ENCODE peak calls at places on chromosomes 2 and 18, in ten cellular contexts. S, U, D, V, I, X, O, Z, Y and H are unnamed samples.

GRCh38 chr2:206176128-206176527 is 16.4 kb downstream of the EEF1B2 start:
- DNase-seq in S (peak; percentile 18), U (no peak), D (no peak), V (peak; percentile 30), I (no peak), X (peak; percentile 1), O (no peak), Z (peak; percentile 46), Y (no peak), H (peak; percentile 64)

GRCh38 chr2:8285081-8285480 is 396.8 kb upstream of the ID2 start:
- DNase-seq in S (no peak), U (no peak), D (no peak), V (peak; percentile 30), I (peak; percentile 46), X (no peak), O (peak; percentile 2), Z (peak; percentile 17), Y (peak; percentile 24), H (no peak)

GRCh38 chr2:152826880-152827279 is 108.5 kb downstream of the ARL6IP6 start:
- DNase-seq in S (no peak), U (peak; percentile 61), D (no peak), V (peak; percentile 39), I (no peak), X (no peak), O (no peak), Z (no peak), Y (peak; percentile 82), H (peak; percentile 44)

GRCh38 chr2:143686585-143687164 is 557.5 kb downstream of the ARHGAP15 start:
- DNase-seq in S (peak; percentile 31), U (peak; percentile 9), D (no peak), V (peak; percentile 68), I (peak; percentile 85), X (no peak), O (peak; percentile 67), Z (peak; percentile 69), Y (peak; percentile 41), H (peak; percentile 39)

GRCh38 chr2:235935071-235935470 is 233.1 kb downstream of the GBX2 start:
- DNase-seq in S (no peak), U (no peak), D (no peak), V (no peak), I (no peak), X (no peak), O (no peak), Z (no peak), Y (no peak), H (no peak)

GRCh38 chr2:36376319-36376765 is 20.8 kb downstream of the CRIM1 start:
- DNase-seq in S (peak; percentile 63), U (no peak), D (peak; percentile 70), V (no peak), I (peak; percentile 58), X (no peak), O (no peak), Z (peak; percentile 66), Y (no peak), H (peak; percentile 81)

GRCh38 chr18:68713131-68713530 is 1.8 kb downstream of the TMX3 start:
- DNase-seq in S (no peak), U (no peak), D (no peak), V (no peak), I (peak; percentile 21), X (no peak), O (no peak), Z (no peak), Y (peak; percentile 24), H (no peak)

GRCh38 chr2:176174850-176175728 is 13.4 kb upstream of the HOXD1 start:
- DNase-seq in S (no peak), U (no peak), D (no peak), V (no peak), I (peak; percentile 85), X (peak; percentile 30), O (no peak), Z (no peak), Y (no peak), H (no peak)

GRCh38 chr2:223941579-223942277 is 3.4 kb downstream of the WDFY1 start:
- DNase-seq in S (peak; percentile 79), U (no peak), D (no peak), V (peak; percentile 94), I (no peak), X (no peak), O (no peak), Z (peak; percentile 91), Y (no peak), H (peak; percentile 88)

GRCh38 chr2:232315049-232315922 is 63.3 kb upstream of the ALPP start:
- DNase-seq in S (peak; percentile 63), U (no peak), D (no peak), V (no peak), I (peak; percentile 19), X (peak; percentile 43), O (peak; percentile 82), Z (peak; percentile 42), Y (no peak), H (peak; percentile 51)

GRCh38 chr2:191950132-191950885 is 103.4 kb upstream of the CAVIN2 start:
- DNase-seq in S (peak; percentile 70), U (peak; percentile 26), D (no peak), V (peak; percentile 67), I (peak; percentile 33), X (no peak), O (no peak), Z (peak; percentile 57), Y (no peak), H (peak; percentile 48)

GRCh38 chr2:50691518-50691917 is 340.4 kb downstream of the NRXN1 start:
- DNase-seq in S (no peak), U (no peak), D (no peak), V (no peak), I (no peak), X (peak; percentile 2), O (no peak), Z (no peak), Y (no peak), H (peak; percentile 2)

GRCh38 chr18:29188760-29189159 is 1011.8 kb upstream of the CDH2 start:
- DNase-seq in S (peak; percentile 23), U (no peak), D (no peak), V (no peak), I (no peak), X (no peak), O (no peak), Z (no peak), Y (no peak), H (peak; percentile 11)

GRCh38 chr18:76405761-76406356 is 89.2 kb downstream of the ZNF516 start:
- DNase-seq in S (peak; percentile 63), U (no peak), D (peak; percentile 53), V (peak; percentile 60), I (peak; percentile 81), X (no peak), O (peak; percentile 59), Z (peak; percentile 76), Y (no peak), H (peak; percentile 70)

GRCh38 chr18:9184998-9185613 is 48.5 kb downstream of the ANKRD12 start:
- DNase-seq in S (peak; percentile 8), U (peak; percentile 15), D (no peak), V (no peak), I (no peak), X (no peak), O (peak; percentile 20), Z (no peak), Y (no peak), H (no peak)

GRCh38 chr2:235006986-235007385 is 55.2 kb downstream of the SH3BP4 start:
- DNase-seq in S (no peak), U (no peak), D (no peak), V (no peak), I (no peak), X (no peak), O (no peak), Z (no peak), Y (no peak), H (no peak)

GRCh38 chr2:24909555-24910177 is 10.4 kb downstream of the ADCY3 start:
- DNase-seq in S (peak; percentile 58), U (no peak), D (no peak), V (peak; percentile 39), I (no peak), X (no peak), O (no peak), Z (no peak), Y (no peak), H (peak; percentile 61)

GRCh38 chr2:23292024-23292423 is 93.0 kb upstream of the KLHL29 start:
- DNase-seq in S (no peak), U (no peak), D (no peak), V (no peak), I (no peak), X (no peak), O (no peak), Z (no peak), Y (no peak), H (no peak)

GRCh38 chr18:62715439-62715792 is at the start of gene PHLPP1:
- DNase-seq in S (no peak), U (no peak), D (no peak), V (no peak), I (no peak), X (no peak), O (no peak), Z (no peak), Y (peak; percentile 53), H (no peak)

GRCh38 chr2:79855264-79856006 is 342.6 kb downstream of the CTNNA2 start:
- DNase-seq in S (peak; percentile 16), U (no peak), D (no peak), V (no peak), I (peak; percentile 74), X (no peak), O (peak; percentile 10), Z (peak; percentile 8), Y (no peak), H (peak; percentile 47)

GRCh38 chr2:8511868-8512612 is 169.8 kb upstream of the ID2 start:
- DNase-seq in S (peak; percentile 28), U (no peak), D (no peak), V (peak; percentile 24), I (no peak), X (no peak), O (no peak), Z (peak; percentile 66), Y (no peak), H (peak; percentile 44)

GRCh38 chr18:12076424-12077140 is 17.1 kb upstream of the ANKRD62 start:
- DNase-seq in S (peak; percentile 51), U (no peak), D (no peak), V (peak; percentile 14), I (peak; percentile 73), X (no peak), O (peak; percentile 20), Z (peak; percentile 56), Y (no peak), H (peak; percentile 72)

GRCh38 chr2:199459286-199460100 is 1.8 kb upstream of the SATB2 start:
- DNase-seq in S (peak; percentile 96), U (peak; percentile 86), D (peak; percentile 88), V (peak; percentile 97), I (peak; percentile 94), X (peak; percentile 80), O (peak; percentile 88), Z (peak; percentile 96), Y (peak; percentile 81), H (peak; percentile 97)

GRCh38 chr2:99754215-99754614 is 264.4 kb upstream of the REV1 start:
- DNase-seq in S (peak; percentile 32), U (no peak), D (no peak), V (peak; percentile 13), I (no peak), X (no peak), O (no peak), Z (peak; percentile 69), Y (no peak), H (peak; percentile 5)

GRCh38 chr18:6776193-6776592 is 46.7 kb downstream of the ARHGAP28 start:
- DNase-seq in S (peak; percentile 74), U (no peak), D (no peak), V (peak; percentile 86), I (no peak), X (no peak), O (no peak), Z (peak; percentile 97), Y (no peak), H (peak; percentile 62)

GRCh38 chr18:61322265-61322873 is 10.9 kb upstream of the CDH20 start:
- DNase-seq in S (peak; percentile 66), U (no peak), D (peak; percentile 53), V (peak; percentile 61), I (peak; percentile 85), X (peak; percentile 31), O (peak; percentile 75), Z (peak; percentile 77), Y (peak; percentile 33), H (peak; percentile 73)

GRCh38 chr2:221049950-221050349 is 522.2 kb downstream of the EPHA4 start:
- DNase-seq in S (no peak), U (no peak), D (no peak), V (no peak), I (no peak), X (no peak), O (no peak), Z (no peak), Y (no peak), H (no peak)

GRCh38 chr2:238203104-238203972 is at the start of gene ILKAP:
- DNase-seq in S (peak; percentile 73), U (no peak), D (peak; percentile 95), V (peak; percentile 68), I (peak; percentile 87), X (peak; percentile 82), O (peak; percentile 44), Z (peak; percentile 80), Y (peak; percentile 91), H (peak; percentile 96)